ENCODE peak calls at places on chromosomes 11 and 22, in eight cellular contexts. W is activated T-cell treated with anti-CD3 and anti-CD28 coated beads, Interleukin-2, amount 50 U/mL, for 4 hours; K is T-helper 17 cell; O is activated CD4-positive, CD25-positive, alpha-beta regulatory T cell treated with anti-CD3 and anti-CD28 coated beads, Interleukin-2, amount 50 U/mL, for 24 hours; T is left cardiac atrium; A is HepG2; R is right lobe of liver; I is CD8-positive, alpha-beta T cell. D is an unnamed sample.

GRCh38 chr11:8342821-8343681 is 79.4 kb upstream of the LMO1 start:
- ATAC-seq in W (no peak), K (peak; percentile 82), O (peak; percentile 22), T (no peak), A (no peak), R (no peak), I (no peak), D (peak; percentile 91)

GRCh38 chr22:32830957-32831356 is 29.5 kb downstream of the TIMP3 start:
- ATAC-seq in W (no peak), K (no peak), O (no peak), T (no peak), A (no peak), R (no peak), I (no peak), D (no peak)

GRCh38 chr22:19446603-19447387 is 716 bp downstream of the C22orf39 start:
- ATAC-seq in W (peak; percentile 53), K (no peak), O (peak; percentile 18), T (peak; percentile 3), A (peak; percentile 37), R (peak; percentile 10), I (no peak), D (no peak)

GRCh38 chr22:32501797-32502290 is 27.2 kb downstream of the FBXO7 start:
- ATAC-seq in W (no peak), K (no peak), O (no peak), T (no peak), A (peak; percentile 48), R (peak; percentile 55), I (no peak), D (no peak)

GRCh38 chr11:125369808-125370207 is 126.3 kb downstream of the FEZ1 start:
- ATAC-seq in W (no peak), K (no peak), O (no peak), T (no peak), A (no peak), R (no peak), I (no peak), D (no peak)

GRCh38 chr11:69278091-69278867 is 15.7 kb upstream of the MYEOV start:
- ATAC-seq in W (no peak), K (no peak), O (no peak), T (no peak), A (peak; percentile 51), R (no peak), I (no peak), D (no peak)

GRCh38 chr11:134915212-134915611 is 503.2 kb upstream of the B3GAT1 start:
- ATAC-seq in W (no peak), K (no peak), O (no peak), T (peak; percentile 74), A (no peak), R (no peak), I (no peak), D (no peak)

GRCh38 chr11:101439488-101439887 is 144.3 kb downstream of the TRPC6 start:
- ATAC-seq in W (no peak), K (no peak), O (no peak), T (no peak), A (peak; percentile 56), R (no peak), I (no peak), D (no peak)

GRCh38 chr11:11691296-11692141 is 69.7 kb upstream of the GALNT18 start:
- ATAC-seq in W (no peak), K (no peak), O (no peak), T (no peak), A (no peak), R (no peak), I (no peak), D (no peak)